ENCODE peak calls at places on chromosomes 5 and 9, in four cellular contexts. L is fibroblast of lung, D is cardiac fibroblast, V is heart left ventricle. I is an unnamed sample.

GRCh38 chr5:74503-75109 is 17.4 kb upstream of the PLEKHG4B start:
- DNase-seq in L (no peak), D (no peak), V (no peak), I (no peak)

GRCh38 chr9:109542922-109543321 is 44.8 kb upstream of the PTPN3 start:
- DNase-seq in L (peak; percentile 14), V (no peak), D (peak; percentile 22), I (peak; percentile 15)

GRCh38 chr5:112116372-112116771 is 302.7 kb downstream of the EPB41L4A start:
- DNase-seq in D (no peak), V (no peak), L (no peak), I (no peak)

GRCh38 chr9:136603216-136603615 is 57.4 kb upstream of the NOTCH1 start:
- DNase-seq in V (no peak), D (no peak), L (no peak), I (no peak)

GRCh38 chr5:120073722-120074121 is 390.4 kb upstream of the PRR16 start:
- DNase-seq in V (no peak), L (no peak), D (no peak), I (no peak)

GRCh38 chr5:57207007-57207653 is 33.3 kb downstream of the GPBP1 start:
- DNase-seq in L (no peak), V (no peak), D (no peak), I (no peak)

GRCh38 chr5:93600409-93601052 is 17.5 kb downstream of the NR2F1 start:
- DNase-seq in V (no peak), D (no peak), L (peak; percentile 83), I (peak; percentile 86)

GRCh38 chr9:10265102-10265708 is 347.6 kb downstream of the PTPRD start:
- DNase-seq in V (no peak), D (peak; percentile 52), L (peak; percentile 96), I (peak; percentile 93)

GRCh38 chr5:111997308-111998159 is 240.5 kb upstream of the NREP start:
- DNase-seq in V (peak; percentile 52), L (peak; percentile 99), D (peak; percentile 100), I (peak; percentile 99)

GRCh38 chr5:116144103-116144502 is 59.3 kb downstream of the COMMD10 start:
- DNase-seq in V (no peak), L (peak; percentile 21), D (peak; percentile 49), I (peak; percentile 55)

GRCh38 chr5:116145416-116145815 is 60.6 kb downstream of the COMMD10 start:
- DNase-seq in D (no peak), V (no peak), L (no peak), I (no peak)

GRCh38 chr5:116137544-116138378 is 52.9 kb downstream of the COMMD10 start:
- DNase-seq in L (peak; percentile 80), V (no peak), D (peak; percentile 75), I (peak; percentile 79)

GRCh38 chr5:116142495-116142894 is 57.7 kb downstream of the COMMD10 start:
- DNase-seq in V (no peak), D (no peak), L (no peak), I (no peak)
- TF ChIP-seq CTCF in V (no peak), D (peak; percentile 10), L (no peak), I (peak; percentile 22)

GRCh38 chr9:134838651-134839431 is 41.8 kb upstream of the FCN2 start:
- DNase-seq in L (no peak), D (no peak), V (no peak), I (no peak)

GRCh38 chr9:134840511-134840910 is 40.1 kb upstream of the FCN2 start:
- DNase-seq in V (no peak), L (no peak), D (no peak), I (no peak)

GRCh38 chr9:134837529-134837928 is 43.1 kb upstream of the FCN2 start:
- DNase-seq in V (no peak), L (no peak), D (no peak), I (peak; percentile 29)

GRCh38 chr9:134841180-134841904 is 39.3 kb upstream of the FCN2 start:
- DNase-seq in L (no peak), D (no peak), V (no peak), I (no peak)

GRCh38 chr9:134839441-134840125 is 41.0 kb upstream of the FCN2 start:
- DNase-seq in L (no peak), V (no peak), D (no peak), I (no peak)
- TF ChIP-seq CTCF in L (no peak), V (no peak), D (no peak), I (peak; percentile 28)

GRCh38 chr5:96343094-96343493 is 90.0 kb downstream of the PCSK1 start:
- DNase-seq in L (no peak), V (no peak), D (no peak), I (no peak)
- TF ChIP-seq CTCF in L (no peak), V (no peak), D (no peak), I (no peak)

DNA sequence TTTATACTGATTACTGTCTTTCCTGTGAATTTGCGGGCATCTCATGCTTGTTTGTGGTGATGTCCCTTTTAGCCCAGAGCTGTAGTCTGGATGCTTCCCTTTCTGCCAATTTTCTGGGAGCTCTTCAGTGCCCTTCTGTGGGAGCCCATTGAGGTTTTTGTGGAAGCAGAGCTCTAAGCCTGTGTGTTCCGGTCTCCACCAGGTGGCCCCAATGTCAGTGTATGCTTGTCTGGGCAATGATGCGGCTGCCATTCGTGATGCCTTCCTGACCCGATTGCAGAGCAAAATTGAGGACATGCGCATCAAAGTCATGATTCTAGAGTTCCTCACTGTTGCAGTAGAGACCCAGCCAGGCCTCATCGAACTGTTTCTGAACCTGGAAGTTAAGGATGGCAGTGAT is 35.1 kb downstream of the SH3GLB2 start:
- DNase-seq in V (no peak), D (no peak), L (peak; percentile 11), I (peak; percentile 43)
- TF ChIP-seq CTCF in V (peak; percentile 9), D (peak; percentile 31), L (peak; percentile 36), I (peak; percentile 57)

GRCh38 chr9:93964685-93965084 is 9.5 kb upstream of the BARX1 start:
- DNase-seq in L (no peak), V (no peak), D (no peak), I (no peak)

GRCh38 chr9:93967020-93967803 is 12.1 kb upstream of the BARX1 start:
- DNase-seq in D (no peak), V (no peak), L (no peak), I (no peak)

GRCh38 chr9:93963969-93964368 is 8.8 kb upstream of the BARX1 start:
- DNase-seq in D (no peak), L (no peak), V (no peak), I (peak; percentile 69)

GRCh38 chr9:93968451-93969327 is 13.5 kb upstream of the BARX1 start:
- DNase-seq in V (no peak), L (peak; percentile 16), D (no peak), I (peak; percentile 63)

DNA sequence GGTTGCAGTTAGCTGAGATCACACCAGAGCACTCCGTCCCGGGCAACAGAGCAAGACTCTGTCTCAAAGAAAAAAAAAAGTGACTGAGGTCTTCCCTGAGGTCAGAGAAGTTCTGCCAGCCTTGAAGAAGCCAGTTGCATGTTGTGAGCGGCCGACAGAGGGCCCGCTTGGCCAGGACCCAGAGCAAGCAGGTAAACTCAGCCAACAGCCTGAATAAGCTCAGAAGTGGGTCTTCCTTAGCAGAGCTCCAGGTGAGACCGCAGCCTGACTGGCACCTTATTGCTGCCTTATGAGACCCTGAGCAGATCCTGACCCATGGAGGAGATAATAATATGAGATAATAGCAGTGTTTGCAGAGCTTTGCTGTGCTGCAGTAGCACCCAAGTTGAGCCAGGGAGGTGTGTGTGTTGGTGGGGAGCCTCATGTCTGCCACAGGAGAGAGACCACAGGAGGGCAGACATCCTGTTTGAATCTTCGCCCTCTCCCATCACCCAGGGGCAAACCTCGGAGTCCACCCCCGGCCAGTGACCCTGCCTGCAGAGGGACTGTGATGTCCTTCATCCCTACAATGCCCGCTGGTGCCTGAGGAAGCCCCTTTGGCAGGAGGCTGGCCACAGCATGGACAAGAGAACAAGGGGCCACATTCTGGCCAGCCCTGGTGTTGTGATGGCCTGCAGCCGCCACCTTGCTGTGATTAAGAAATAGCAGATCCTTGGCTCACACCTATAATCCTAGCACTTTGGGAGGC is 10.8 kb upstream of the BARX1 start:
- DNase-seq in L (no peak), D (no peak), V (no peak), I (no peak)
- TF ChIP-seq CTCF in L (no peak), D (peak; percentile 12), V (no peak), I (peak; percentile 23)

DNA sequence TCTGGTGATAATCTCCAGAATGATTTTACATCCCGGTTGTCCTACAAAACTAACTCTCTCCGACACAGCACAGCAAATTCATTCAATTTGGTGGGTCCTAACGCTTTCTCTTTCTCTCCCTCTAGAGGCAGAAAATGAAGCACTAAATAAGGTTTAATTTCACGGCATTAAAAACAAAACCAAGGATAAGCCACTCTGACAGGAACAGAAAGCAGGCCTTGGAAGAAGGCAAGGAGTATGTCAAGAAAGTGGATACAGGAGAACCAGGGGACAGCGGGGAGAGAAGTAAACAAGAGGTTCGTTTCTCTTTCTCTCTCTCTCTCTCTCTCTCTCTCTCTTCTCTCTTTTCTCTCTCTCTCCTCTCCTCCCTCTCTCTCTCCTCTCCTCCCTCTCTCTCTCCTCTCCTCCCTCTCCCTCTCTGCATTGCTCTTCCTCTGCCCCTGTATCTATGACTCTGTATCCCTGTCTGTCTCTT is 49.8 kb downstream of the EBF1 start:
- DNase-seq in V (no peak), L (peak; percentile 83), D (peak; percentile 83), I (peak; percentile 82)
- TF ChIP-seq CTCF in V (peak; percentile 55), L (peak; percentile 68), D (peak; percentile 56), I (peak; percentile 64)

GRCh38 chr9:95073042-95073607 is 244.4 kb downstream of the FANCC start:
- DNase-seq in D (peak; percentile 36), L (peak; percentile 38), V (no peak), I (peak; percentile 52)
- TF ChIP-seq CTCF in D (peak; percentile 37), L (peak; percentile 42), V (no peak), I (peak; percentile 67)